ENCODE peak calls at places on chromosomes 5 and 9, in five cellular contexts. J is H9; H is right cardiac atrium; B is CD8-positive, alpha-beta T cell; D is hepatocyte. L is an unnamed sample. For H3K4me1, the result is how much of the 10 kb centered on the place peaks cover.

GRCh38 chr5:168529361-168530234 is 493 bp downstream of the FBLL1 start:
- DNase-seq in J (peak), H (peak), B (no peak), D (peak), L (no peak)

GRCh38 chr9:37209431-37210386 is 89.3 kb downstream of the ZCCHC7 start:
- DNase-seq in J (no peak), D (no peak), B (no peak), H (no peak), L (no peak)

GRCh38 chr5:66144799-66145390 is 795 bp downstream of the SREK1 start:
- DNase-seq in D (no peak), H (no peak), B (no peak), J (no peak), L (no peak)

GRCh38 chr9:95138474-95138873 is 179.0 kb downstream of the FANCC start:
- DNase-seq in D (no peak), J (peak), B (no peak), H (no peak), L (no peak)

GRCh38 chr9:34381323-34381722 is 4.6 kb upstream of the MYORG start:
- DNase-seq in J (peak), D (peak), H (peak), B (peak), L (peak)

GRCh38 chr9:87592554-87593394 is 95.1 kb downstream of the DAPK1 start:
- DNase-seq in J (no peak), B (no peak), H (peak), D (peak), L (no peak)

GRCh38 chr9:129069128-129069824 is 11.6 kb upstream of the DOLPP1 start:
- DNase-seq in D (peak), B (peak), J (no peak), H (peak), L (no peak)

GRCh38 chr5:3517331-3517730 is 78.3 kb upstream of the IRX1 start:
- DNase-seq in B (no peak), D (no peak), J (peak), H (no peak), L (no peak)

GRCh38 chr5:92553326-92553725 is 1027.7 kb downstream of the NR2F1-AS1 start:
- DNase-seq in J (no peak), D (no peak), H (no peak), B (no peak), L (no peak)

GRCh38 chr9:708182-708555 is 133.3 kb upstream of the DMRT1 start:
- DNase-seq in J (no peak), D (no peak), H (no peak), B (no peak), L (no peak)

DNA sequence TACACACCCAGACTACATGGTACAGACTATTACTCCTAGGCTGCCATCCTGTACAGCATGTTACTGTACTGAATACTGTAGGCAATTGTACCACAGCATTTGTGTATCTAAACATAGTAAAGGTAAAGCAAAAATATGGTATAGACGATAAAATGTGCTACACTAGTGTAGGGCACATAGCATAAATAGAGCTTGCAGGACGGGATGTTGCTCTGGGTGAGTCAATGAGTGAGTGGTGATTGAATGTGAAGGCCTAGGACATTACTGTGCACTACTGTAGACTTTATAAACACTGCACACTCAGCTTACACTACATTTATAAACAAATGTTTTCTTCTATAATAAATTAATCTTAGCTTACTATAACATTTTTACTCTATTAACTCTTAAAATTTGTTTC is 25.6 kb downstream of the ANKRD55 start:
- DNase-seq in J (no peak), D (no peak), B (no peak), H (no peak), L (no peak)
- H3K4me1 ChIP-seq in J (under half), D (under half), B (under half), H (under half), L (under half)

DNA sequence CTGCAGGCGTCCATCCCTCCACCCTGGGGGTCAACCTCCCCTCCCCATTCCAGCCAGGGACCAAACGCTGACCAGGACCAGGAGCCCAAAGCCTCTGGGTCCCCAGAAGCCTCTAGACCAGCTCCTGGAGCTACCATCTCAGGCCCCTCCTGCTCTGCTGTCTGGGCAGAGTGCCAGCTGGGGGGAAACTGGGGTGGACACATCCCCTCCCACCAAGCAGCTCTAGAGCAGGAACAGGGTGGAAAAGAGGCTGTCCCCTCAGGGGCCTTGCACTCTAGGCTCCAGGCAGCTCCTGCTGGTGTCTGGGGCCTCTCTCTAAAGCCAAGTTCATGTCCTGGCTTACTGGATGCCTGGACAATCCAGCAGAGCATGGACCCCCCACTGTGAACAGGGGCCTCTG is 4.4 kb downstream of the SSNA1 start:
- DNase-seq in B (no peak), D (no peak), H (no peak), J (no peak), L (no peak)
- H3K4me1 ChIP-seq in B (under half), D (under half), H (under half), J (under half), L (half or more)

GRCh38 chr5:150596826-150597225 is 43.6 kb upstream of the SYNPO start:
- DNase-seq in H (no peak), B (no peak), J (no peak), D (no peak), L (no peak)
- H3K4me1 ChIP-seq in H (under half), B (under half), J (under half), D (half or more), L (under half)

GRCh38 chr5:171647900-171648253 is 137.7 kb upstream of the SMIM23 start:
- DNase-seq in J (no peak), H (no peak), B (no peak), D (no peak), L (no peak)

GRCh38 chr5:171651102-171651501 is 134.5 kb upstream of the SMIM23 start:
- DNase-seq in J (no peak), B (no peak), D (no peak), H (no peak), L (no peak)

GRCh38 chr5:171649002-171649401 is 136.6 kb upstream of the SMIM23 start:
- DNase-seq in B (no peak), D (no peak), H (no peak), J (no peak), L (no peak)

GRCh38 chr5:171648279-171648774 is 137.3 kb upstream of the SMIM23 start:
- DNase-seq in J (no peak), H (no peak), D (no peak), B (no peak), L (no peak)

DNA sequence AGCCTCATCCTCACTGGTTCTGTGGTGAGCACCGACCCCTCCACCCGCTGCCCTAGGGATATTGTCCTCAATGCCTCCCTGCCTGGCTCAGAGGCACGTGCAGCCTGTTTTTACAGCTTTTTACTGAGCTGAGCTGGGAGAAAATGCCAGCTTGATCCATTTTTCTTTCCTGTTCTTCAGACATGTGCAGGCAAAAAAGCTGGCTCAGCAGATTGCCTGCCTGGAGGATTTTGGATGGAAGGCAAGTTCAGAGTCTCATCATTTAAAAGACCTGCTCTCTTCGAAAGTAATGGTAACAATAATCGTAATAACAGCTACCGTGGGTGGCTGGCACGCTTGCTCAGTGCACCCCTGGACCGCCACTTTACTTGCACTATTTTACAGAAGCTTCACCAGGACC is 135.0 kb upstream of the SMIM23 start:
- DNase-seq in B (no peak), H (no peak), D (no peak), J (no peak), L (no peak)
- H3K4me1 ChIP-seq in B (under half), H (under half), D (under half), J (under half), L (under half)

DNA sequence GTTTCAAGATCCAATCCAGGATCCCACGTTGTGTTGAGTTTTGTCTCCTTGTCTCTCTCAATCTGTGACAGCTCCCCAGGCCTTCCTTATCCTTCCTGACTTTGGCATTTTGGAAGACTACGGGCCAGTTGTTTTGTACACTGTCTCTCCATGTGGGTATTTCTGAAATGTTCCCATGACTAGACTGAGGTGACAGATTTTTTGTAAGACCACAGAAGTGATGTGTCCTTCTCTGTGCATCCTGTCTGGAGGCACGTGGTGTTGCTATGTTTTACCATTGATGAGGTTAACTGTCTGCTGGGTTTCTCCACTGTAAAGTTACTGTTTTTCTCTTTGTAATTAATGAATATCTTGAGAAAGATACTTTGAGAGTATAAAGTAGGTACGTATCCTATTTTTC is 15.7 kb upstream of the PDZD2 start:
- DNase-seq in B (no peak), D (no peak), J (no peak), H (no peak), L (no peak)
- H3K4me1 ChIP-seq in B (under half), D (under half), J (under half), H (under half), L (under half)

DNA sequence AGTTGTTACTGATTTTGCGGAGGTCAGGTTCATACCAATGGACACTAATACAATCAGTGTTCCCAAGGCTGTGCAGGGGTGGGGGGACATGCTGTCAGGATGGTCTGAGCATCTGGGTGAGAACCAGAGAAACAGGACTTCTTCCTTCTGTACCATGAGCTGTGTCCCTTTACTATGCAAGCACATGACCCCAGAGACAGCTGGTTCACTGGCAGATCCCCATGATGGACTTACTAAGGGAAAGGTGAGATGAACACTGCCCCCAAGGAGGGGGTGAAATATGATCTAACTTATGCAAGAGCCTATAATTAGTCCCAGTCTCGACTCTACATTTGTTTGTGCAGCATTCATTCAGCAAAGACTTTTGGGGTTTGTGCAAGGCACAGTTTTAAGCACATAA is 91.4 kb downstream of the LIFR start:
- DNase-seq in J (no peak), H (no peak), D (no peak), B (no peak), L (no peak)
- H3K4me1 ChIP-seq in J (under half), H (under half), D (under half), B (under half), L (under half)